ENCODE peak calls at places on chromosomes 3 and 15, in nine cellular contexts. O, R, C, J, N, A, V, S and U are unnamed samples.

GRCh38 chr3:108387065-108387464 is 90.7 kb downstream of the HHLA2 start:
- DNase-seq in O (no peak), R (no peak), C (no peak), J (no peak), N (no peak), A (no peak), V (no peak), S (no peak), U (no peak)

GRCh38 chr3:72186485-72186864 is 401.5 kb upstream of the PROK2 start:
- DNase-seq in O (no peak), R (no peak), C (peak), J (peak), N (no peak), A (no peak), V (peak), S (no peak), U (peak)

GRCh38 chr15:48532938-48533337 is 112.6 kb downstream of the FBN1 start:
- DNase-seq in O (no peak), R (no peak), C (no peak), J (peak), N (no peak), A (no peak), V (no peak), S (no peak), U (no peak)

GRCh38 chr15:71329509-71330260 is 214.4 kb downstream of the THSD4 start:
- DNase-seq in O (no peak), R (no peak), C (peak), J (peak), N (no peak), A (no peak), V (peak), S (peak), U (peak)

GRCh38 chr15:29790607-29791006 is 31.7 kb downstream of the TJP1 start:
- DNase-seq in O (no peak), R (no peak), C (no peak), J (no peak), N (no peak), A (no peak), V (no peak), S (no peak), U (no peak)

GRCh38 chr3:70620367-70620766 is 307.9 kb upstream of the MDFIC2 start:
- DNase-seq in O (no peak), R (no peak), C (no peak), J (no peak), N (no peak), A (no peak), V (no peak), S (no peak), U (no peak)

GRCh38 chr3:36991923-36992805 is 767 bp downstream of the EPM2AIP1 start:
- DNase-seq in O (no peak), R (no peak), C (peak), J (peak), N (peak), A (peak), V (peak), S (peak), U (peak)

GRCh38 chr15:51227967-51228783 is 110.2 kb downstream of the CYP19A1 start:
- DNase-seq in O (no peak), R (no peak), C (peak), J (peak), N (no peak), A (peak), V (peak), S (peak), U (peak)

GRCh38 chr3:71114610-71115009 is 468.9 kb downstream of the FOXP1 start:
- DNase-seq in O (no peak), R (no peak), C (no peak), J (no peak), N (no peak), A (no peak), V (no peak), S (no peak), U (no peak)

GRCh38 chr3:107817076-107817475 is 273.8 kb downstream of the CD47 start:
- DNase-seq in O (no peak), R (no peak), C (peak), J (no peak), N (no peak), A (no peak), V (no peak), S (no peak), U (no peak)

GRCh38 chr3:14621093-14621492 is 30.5 kb upstream of the CCDC174 start:
- DNase-seq in O (no peak), R (no peak), C (no peak), J (no peak), N (no peak), A (no peak), V (no peak), S (no peak), U (no peak)
- H3K4me3 ChIP-seq in O (no peak), R (no peak), C (no peak), J (no peak), N (no peak), A (no peak), V (no peak), S (no peak), U (no peak)

DNA sequence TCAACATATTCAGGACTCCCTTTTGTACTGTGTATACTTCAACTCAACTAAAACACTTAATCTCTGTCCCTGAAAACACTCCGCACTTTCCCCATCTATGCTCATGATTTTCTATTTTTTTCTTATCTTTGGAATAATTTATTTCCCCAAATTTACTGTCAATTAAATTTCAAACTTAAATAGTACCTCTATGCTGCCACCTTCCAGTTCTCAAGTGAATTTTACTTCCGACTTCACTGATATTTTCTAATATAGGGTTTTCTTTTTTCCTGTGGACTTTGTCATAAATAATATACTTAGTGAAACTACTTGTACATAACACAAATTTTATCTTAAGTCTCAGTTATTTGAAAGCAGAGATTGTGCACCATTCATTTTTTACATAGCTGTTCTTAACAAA is 1303.3 kb downstream of the OTOL1 start:
- DNase-seq in O (no peak), R (no peak), C (no peak), J (peak), N (no peak), A (no peak), V (peak), S (no peak), U (peak)
- TF ChIP-seq CTCF in O (no peak), R (no peak), C (peak), J (no peak), N (no peak), A (no peak), V (no peak), S (no peak), U (no peak)

DNA sequence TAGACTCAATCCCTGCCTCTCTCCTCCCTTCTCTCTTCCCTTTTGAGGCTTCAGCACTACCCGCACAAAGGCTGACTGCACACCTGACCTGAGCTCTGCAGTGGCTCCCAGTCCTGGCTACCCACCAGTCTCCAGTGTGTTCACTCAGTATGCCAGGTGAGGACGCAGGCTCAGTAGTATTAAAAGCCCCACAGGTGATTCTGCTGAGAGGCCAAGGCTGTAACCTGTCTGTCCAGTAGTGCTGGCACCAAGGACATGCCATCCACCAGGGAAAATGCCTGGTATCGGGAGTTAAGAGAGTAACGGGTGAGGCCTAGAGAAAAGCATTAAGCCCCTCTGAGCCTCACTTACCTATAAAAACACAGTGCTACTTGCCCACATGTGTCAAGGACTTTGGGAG is 20.9 kb downstream of the FYCO1 start:
- DNase-seq in O (no peak), R (no peak), C (no peak), J (no peak), N (no peak), A (no peak), V (no peak), S (no peak), U (no peak)
- H3K4me3 ChIP-seq in O (no peak), R (no peak), C (no peak), J (no peak), N (no peak), A (no peak), V (no peak), S (no peak), U (no peak)

GRCh38 chr15:43185161-43186002 is at the start of gene CCNDBP1:
- DNase-seq in O (peak), R (peak), C (peak), J (peak), N (peak), A (peak), V (peak), S (peak), U (peak)
- TF ChIP-seq CTCF in O (peak), R (peak), C (peak), J (peak), N (peak), A (peak), V (peak), S (peak), U (peak)

DNA sequence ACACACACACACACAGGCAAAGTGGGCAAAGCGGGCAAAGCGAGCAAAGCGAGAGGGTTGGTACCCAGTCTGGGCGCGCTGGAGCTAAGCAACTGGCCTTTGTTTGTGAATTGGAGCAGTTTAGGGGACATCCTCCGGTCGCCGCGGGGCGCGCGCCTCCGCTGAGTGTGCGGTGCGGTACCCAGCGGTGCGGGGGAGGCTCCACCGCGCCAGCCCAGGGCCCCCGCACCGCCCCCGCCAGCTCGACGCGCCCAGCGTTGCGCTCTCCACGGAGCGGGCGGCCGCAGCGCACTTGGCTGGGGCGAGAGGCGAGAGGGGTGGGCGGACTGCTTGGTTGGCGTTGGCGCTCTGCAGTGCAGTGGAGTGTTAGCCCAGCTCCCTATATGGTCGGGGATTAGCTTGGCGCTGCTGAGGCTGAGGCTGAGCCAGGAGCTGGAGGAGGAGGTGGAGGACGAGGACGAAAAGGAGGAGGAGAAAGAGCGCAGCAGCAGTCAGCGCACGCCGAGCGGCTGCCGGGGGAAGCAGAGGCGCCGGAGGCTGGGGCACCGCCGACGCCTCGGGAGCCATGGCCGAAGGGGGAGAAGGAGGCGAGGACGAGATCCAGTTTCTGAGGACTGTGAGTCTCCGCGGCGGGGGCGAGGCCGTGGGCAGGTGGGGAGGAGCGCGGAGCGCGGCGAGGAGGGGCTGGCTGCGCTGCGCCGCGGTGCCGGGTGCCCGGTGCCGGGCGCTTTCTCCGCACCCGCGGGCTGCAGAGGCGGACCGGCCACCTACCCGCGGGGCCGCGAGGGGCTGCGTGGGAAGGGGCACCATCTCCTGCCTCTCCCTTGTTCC is at the start of gene RYR3:
- DNase-seq in O (no peak), R (no peak), C (no peak), J (peak), N (peak), A (no peak), V (peak), S (no peak), U (no peak)
- H3K4me3 ChIP-seq in O (peak), R (no peak), C (no peak), J (no peak), N (peak), A (no peak), V (no peak), S (no peak), U (no peak)

GRCh38 chr3:184229424-184230080 is at the start of gene VWA5B2:
- DNase-seq in O (peak), R (peak), C (peak), J (peak), N (peak), A (no peak), V (peak), S (peak), U (peak)
- TF ChIP-seq CTCF in O (peak), R (peak), C (peak), J (no peak), N (peak), A (no peak), V (no peak), S (peak), U (peak)

GRCh38 chr3:150385296-150386242 is 22.5 kb upstream of the TSC22D2 start:
- DNase-seq in O (no peak), R (no peak), C (no peak), J (no peak), N (no peak), A (no peak), V (no peak), S (peak), U (no peak)
- H3K4me3 ChIP-seq in O (no peak), R (peak), C (no peak), J (no peak), N (no peak), A (no peak), V (no peak), S (peak), U (no peak)

GRCh38 chr3:142929109-142929508 is 34.4 kb downstream of the PAQR9 start:
- DNase-seq in O (no peak), R (no peak), C (peak), J (peak), N (peak), A (peak), V (peak), S (peak), U (peak)
- TF ChIP-seq CTCF in O (peak), R (peak), C (peak), J (peak), N (peak), A (peak), V (peak), S (peak), U (peak)

GRCh38 chr15:97902140-97902780 is 58.2 kb upstream of the ARRDC4 start:
- DNase-seq in O (no peak), R (no peak), C (peak), J (peak), N (no peak), A (no peak), V (peak), S (no peak), U (peak)

GRCh38 chr15:97909291-97909891 is 51.1 kb upstream of the ARRDC4 start:
- DNase-seq in O (peak), R (peak), C (peak), J (peak), N (peak), A (peak), V (peak), S (peak), U (peak)

GRCh38 chr15:97903560-97904195 is 56.8 kb upstream of the ARRDC4 start:
- DNase-seq in O (no peak), R (no peak), C (no peak), J (no peak), N (no peak), A (no peak), V (no peak), S (no peak), U (no peak)

GRCh38 chr15:97900006-97900405 is 60.5 kb upstream of the ARRDC4 start:
- DNase-seq in O (no peak), R (no peak), C (no peak), J (no peak), N (no peak), A (no peak), V (no peak), S (no peak), U (no peak)

DNA sequence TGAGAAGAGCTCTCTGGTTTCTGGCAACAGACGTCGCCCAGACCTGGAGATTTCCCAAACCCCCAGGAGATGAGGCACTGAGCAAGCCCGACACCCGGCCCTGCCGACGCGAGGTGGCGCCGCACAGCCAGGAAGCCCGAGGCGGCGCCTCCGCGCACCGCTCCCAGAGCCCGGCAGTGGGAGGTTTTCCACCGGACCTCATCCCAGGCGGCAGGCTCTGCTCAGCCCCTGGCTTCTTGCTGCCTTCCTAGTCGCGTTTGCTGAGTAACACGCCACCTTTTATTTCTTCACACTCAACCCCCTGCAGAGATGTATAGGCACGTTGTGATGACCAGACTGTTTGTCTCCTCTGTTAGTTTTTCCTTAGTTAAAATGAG is 56.3 kb upstream of the ARRDC4 start:
- DNase-seq in O (peak), R (no peak), C (peak), J (peak), N (peak), A (peak), V (peak), S (no peak), U (peak)
- H3K4me3 ChIP-seq in O (no peak), R (no peak), C (no peak), J (peak), N (no peak), A (no peak), V (no peak), S (no peak), U (no peak)